ENCODE peak calls at places on chromosomes 7 and 10, in seven cellular contexts. E is heart right ventricle; F is A549; G is IMR-90; I is HepG2; D is CD8-positive, alpha-beta T cell; L is right atrium auricular region. K is an unnamed sample.
A peak's percentile ranks its signal among the peaks of the same experiment; 100 is the strongest.

GRCh38 chr10:35910234-35910633 is 268.1 kb upstream of the FZD8 start:
- DNase-seq in E (no peak), L (no peak), D (no peak), F (no peak), I (no peak), G (peak; percentile 97), K (no peak)

GRCh38 chr10:113891476-113891875 is 37.0 kb downstream of the NHLRC2 start:
- DNase-seq in G (no peak), D (no peak), F (no peak), E (no peak), I (no peak), L (no peak), K (no peak)

GRCh38 chr7:24899905-24900304 is 80.1 kb downstream of the OSBPL3 start:
- DNase-seq in L (no peak), I (no peak), G (no peak), E (no peak), F (no peak), D (no peak), K (no peak)

GRCh38 chr7:116354546-116355422 is 144.4 kb downstream of the TES start:
- DNase-seq in I (peak; percentile 12), D (no peak), L (peak; percentile 85), E (peak; percentile 67), G (peak; percentile 98), F (peak; percentile 75), K (peak; percentile 81)

GRCh38 chr7:69787736-69788431 is 189.6 kb downstream of the AUTS2 start:
- DNase-seq in D (no peak), F (no peak), I (no peak), E (no peak), L (no peak), G (no peak), K (no peak)

GRCh38 chr10:47383254-47384147 is 592 bp downstream of the ZNF488 start:
- DNase-seq in I (no peak), G (no peak), L (no peak), E (no peak), F (no peak), D (no peak), K (no peak)

GRCh38 chr10:3902054-3902808 is 117.2 kb upstream of the KLF6 start:
- DNase-seq in L (no peak), F (no peak), D (no peak), I (peak; percentile 38), E (no peak), G (no peak), K (peak; percentile 33)

GRCh38 chr10:82206831-82207230 is 331.8 kb downstream of the NRG3 start:
- DNase-seq in I (no peak), G (no peak), E (no peak), D (no peak), L (no peak), F (no peak), K (no peak)

GRCh38 chr7:94360926-94361325 is 33.8 kb upstream of the COL1A2 start:
- DNase-seq in G (no peak), I (no peak), D (no peak), F (no peak), L (no peak), E (no peak), K (no peak)

GRCh38 chr10:15361131-15361530 is 10.0 kb downstream of the FAM171A1 start:
- DNase-seq in I (no peak), D (no peak), F (no peak), L (no peak), G (no peak), E (no peak), K (no peak)

GRCh38 chr7:132547806-132548205 is 28.5 kb downstream of the PLXNA4 start:
- DNase-seq in D (no peak), E (no peak), G (no peak), F (no peak), L (no peak), I (no peak), K (no peak)

GRCh38 chr10:86678999-86679792 is 10.9 kb downstream of the LDB3 start:
- DNase-seq in D (no peak), F (no peak), L (no peak), E (no peak), I (no peak), G (no peak), K (no peak)

GRCh38 chr7:96674565-96674964 is 35.1 kb downstream of the SEM1 start:
- DNase-seq in L (no peak), G (no peak), E (no peak), D (no peak), I (no peak), F (no peak), K (no peak)

DNA sequence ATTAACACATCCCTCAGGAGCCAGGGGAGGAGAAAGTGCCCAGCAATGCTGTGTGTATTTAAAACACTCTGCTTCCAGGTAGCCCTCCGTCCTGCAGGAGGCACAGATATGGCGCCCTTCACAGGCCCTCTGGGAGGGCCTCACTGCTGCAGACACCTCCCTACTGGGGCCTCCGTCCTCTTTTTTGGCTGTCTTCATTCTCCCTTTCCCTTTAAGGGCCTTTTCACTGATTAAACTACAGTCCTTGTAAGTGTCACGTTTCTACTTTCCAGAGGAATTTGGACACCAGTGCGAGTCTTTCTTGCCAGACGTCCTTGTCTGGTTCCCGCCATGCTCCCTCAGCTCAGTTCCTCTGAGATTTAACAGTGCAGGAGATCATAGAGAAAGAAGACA is 39.7 kb upstream of the MKRN1 start:
- DNase-seq in L (no peak), I (no peak), F (no peak), D (no peak), G (no peak), E (peak; percentile 14), K (no peak)
- H3K27ac ChIP-seq in L (peak overlapping the region; percentile 16), I (no peak overlapping the region), F (peak overlapping the region; percentile 72), D (no peak overlapping the region), G (no peak overlapping the region), E (no peak overlapping the region), K (peak overlapping the region; percentile 22)

GRCh38 chr10:97200616-97201015 is 14.9 kb upstream of the SLIT1 start:
- DNase-seq in F (no peak), I (no peak), G (no peak), L (no peak), E (no peak), D (no peak), K (no peak)

GRCh38 chr10:97196213-97197029 is 10.7 kb upstream of the SLIT1 start:
- DNase-seq in D (peak; percentile 67), F (peak; percentile 78), E (peak; percentile 52), L (no peak), G (peak; percentile 43), I (peak; percentile 47), K (peak; percentile 77)

GRCh38 chr10:97192952-97193435 is 7.2 kb upstream of the SLIT1 start:
- DNase-seq in L (no peak), I (no peak), D (no peak), G (no peak), E (no peak), F (no peak), K (no peak)

GRCh38 chr10:97195654-97196212 is 10.0 kb upstream of the SLIT1 start:
- DNase-seq in G (no peak), F (no peak), E (no peak), L (no peak), D (no peak), I (no peak), K (no peak)

GRCh38 chr10:97197030-97197500 is 11.3 kb upstream of the SLIT1 start:
- DNase-seq in L (no peak), E (no peak), F (no peak), G (no peak), I (no peak), D (no peak), K (no peak)
- H3K4me3 ChIP-seq in L (no peak overlapping the region), E (no peak overlapping the region), F (no peak overlapping the region), G (no peak overlapping the region), I (no peak overlapping the region), D (peak overlapping the region; percentile 86), K (no peak overlapping the region)

GRCh38 chr10:853017-853416 is 78.5 kb downstream of the LARP4B start:
- DNase-seq in L (no peak), I (no peak), F (no peak), D (no peak), G (no peak), E (no peak), K (no peak)
- H3K27ac ChIP-seq in L (no peak overlapping the region), I (no peak overlapping the region), F (no peak overlapping the region), D (no peak overlapping the region), G (no peak overlapping the region), E (no peak overlapping the region), K (no peak overlapping the region)

GRCh38 chr10:12391191-12391590 is 41.8 kb downstream of the CAMK1D start:
- DNase-seq in G (no peak), F (no peak), L (no peak), I (no peak), D (no peak), E (no peak), K (no peak)
- H3K4me3 ChIP-seq in G (no peak overlapping the region), F (no peak overlapping the region), L (no peak overlapping the region), I (no peak overlapping the region), D (no peak overlapping the region), E (no peak overlapping the region), K (no peak overlapping the region)

DNA sequence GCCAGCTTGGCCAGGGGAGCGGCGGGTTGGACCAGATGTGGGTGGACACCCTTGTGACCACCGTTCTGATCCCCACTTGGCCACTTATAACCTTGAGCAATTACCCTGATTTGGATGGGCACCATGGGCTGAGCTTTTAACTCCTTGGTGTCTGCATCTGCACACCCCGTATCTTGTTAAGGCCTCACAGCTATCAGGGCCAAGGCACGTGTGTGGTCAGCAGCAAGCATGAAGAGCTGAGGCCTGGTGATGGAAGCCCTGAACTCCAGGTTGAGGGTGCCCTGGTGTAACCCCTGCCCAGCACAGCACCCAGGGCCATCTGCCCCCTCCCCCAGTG is 89.2 kb downstream of the ZMIZ1 start:
- DNase-seq in F (no peak), G (no peak), I (no peak), E (no peak), D (no peak), L (no peak), K (no peak)
- H3K27ac ChIP-seq in F (peak overlapping the region; percentile 98), G (peak overlapping the region; percentile 93), I (peak overlapping the region; percentile 67), E (peak overlapping the region; percentile 94), D (no peak overlapping the region), L (peak overlapping the region; percentile 93), K (peak overlapping the region; percentile 88)